ENCODE peak calls at places on chromosomes 16 and 17, in eight cellular contexts. A is C1 segment of cervical spinal cord; H is MCF 10A; O is Right ventricle myocardium superior; R is EL; L is CD4-positive, CD25-positive, alpha-beta regulatory T cell; F is ELR; J is amygdala. U is an unnamed sample.

GRCh38 chr17:13704333-13704732 is 102.6 kb upstream of the HS3ST3A1 start:
- DNase-seq in F (peak; percentile 72), A (no peak), L (no peak), H (peak; percentile 35), J (no peak), R (peak; percentile 73), O (no peak), U (no peak)

GRCh38 chr17:59425085-59425901 is 93.8 kb downstream of the YPEL2 start:
- DNase-seq in J (no peak), O (peak; percentile 70), L (no peak), A (peak; percentile 5), R (peak; percentile 78), H (no peak), F (peak; percentile 74), U (no peak)

GRCh38 chr17:61139219-61139618 is 260.4 kb upstream of the TBX2 start:
- DNase-seq in O (no peak), A (no peak), F (peak; percentile 89), L (peak; percentile 87), R (peak; percentile 85), J (no peak), H (peak; percentile 21), U (no peak)

GRCh38 chr16:73142069-73142880 is 94.3 kb upstream of the ZFHX3 start:
- DNase-seq in H (no peak), L (no peak), F (no peak), A (no peak), O (no peak), J (no peak), R (no peak), U (no peak)

GRCh38 chr16:58123896-58124600 is 5.1 kb downstream of the CFAP20 start:
- DNase-seq in H (no peak), O (no peak), R (no peak), F (no peak), J (no peak), A (no peak), L (no peak), U (no peak)

GRCh38 chr16:51035711-51036110 is 115.4 kb downstream of the SALL1 start:
- DNase-seq in F (no peak), R (no peak), A (no peak), L (no peak), O (no peak), J (no peak), H (no peak), U (no peak)

GRCh38 chr17:47720754-47721533 is 12.1 kb upstream of the TBX21 start:
- DNase-seq in O (no peak), J (no peak), A (no peak), F (peak; percentile 64), R (peak; percentile 48), H (no peak), L (peak; percentile 79), U (peak; percentile 4)

GRCh38 chr17:41811549-41812175 is at the start of gene P3H4:
- DNase-seq in H (peak; percentile 74), L (peak; percentile 79), R (peak; percentile 80), A (peak; percentile 75), O (peak; percentile 89), J (peak; percentile 54), F (peak; percentile 81), U (peak; percentile 63)

GRCh38 chr17:19596869-19597268 is 51.7 kb upstream of the ALDH3A2 start:
- DNase-seq in H (no peak), J (no peak), R (no peak), O (no peak), F (no peak), A (no peak), L (no peak), U (no peak)

GRCh38 chr17:80836971-80837481 is 154.6 kb upstream of the CHMP6 start:
- DNase-seq in R (no peak), O (no peak), H (no peak), A (no peak), L (no peak), J (no peak), F (no peak), U (no peak)

GRCh38 chr17:50589112-50589712 is 28.7 kb downstream of the CACNA1G start:
- DNase-seq in L (no peak), A (no peak), R (no peak), H (no peak), O (no peak), F (no peak), J (no peak), U (no peak)

GRCh38 chr16:82935781-82936180 is 309.0 kb downstream of the CDH13 start:
- DNase-seq in R (no peak), A (no peak), H (peak; percentile 32), J (no peak), O (no peak), F (no peak), L (no peak), U (no peak)

GRCh38 chr16:22314661-22315626 is 17.7 kb downstream of the POLR3E start:
- DNase-seq in A (no peak), R (no peak), J (no peak), L (no peak), O (no peak), F (no peak), H (no peak), U (no peak)

GRCh38 chr16:68100504-68100903 is 15.3 kb downstream of the NFATC3 start:
- DNase-seq in R (no peak), H (no peak), J (no peak), O (no peak), A (no peak), F (no peak), L (no peak), U (no peak)

GRCh38 chr17:61362396-61362795 is 37.2 kb upstream of the TBX2 start:
- DNase-seq in H (no peak), R (no peak), J (no peak), L (no peak), F (no peak), A (no peak), O (no peak), U (no peak)

GRCh38 chr16:56029026-56029425 is 153.9 kb upstream of the CES5A start:
- DNase-seq in F (peak; percentile 4), O (no peak), H (no peak), A (no peak), R (no peak), J (no peak), L (no peak), U (no peak)

GRCh38 chr16:85361441-85362118 is 249.3 kb upstream of the CIBAR2 start:
- DNase-seq in O (peak; percentile 75), J (no peak), L (no peak), F (no peak), R (no peak), H (no peak), A (no peak), U (no peak)

GRCh38 chr16:9169094-9169493 is 77.7 kb downstream of the HAPSTR1 start:
- DNase-seq in F (no peak), J (no peak), L (no peak), H (no peak), O (no peak), R (no peak), A (no peak), U (no peak)

GRCh38 chr17:47957591-47958490 is at the start of gene PRR15L:
- DNase-seq in J (no peak), L (no peak), H (peak; percentile 59), F (no peak), O (no peak), R (no peak), A (no peak), U (no peak)

GRCh38 chr16:27628216-27628945 is 78.4 kb downstream of the KATNIP start:
- DNase-seq in H (no peak), A (no peak), F (no peak), L (no peak), R (no peak), O (no peak), J (no peak), U (no peak)

GRCh38 chr16:24041834-24042631 is 206.2 kb downstream of the PRKCB start:
- DNase-seq in F (peak; percentile 69), O (peak; percentile 57), J (peak; percentile 22), H (peak; percentile 74), L (peak; percentile 80), A (peak; percentile 66), R (peak; percentile 56), U (peak; percentile 45)

GRCh38 chr17:2809337-2809736 is 13.1 kb downstream of the RAP1GAP2 start:
- DNase-seq in O (no peak), L (no peak), R (no peak), J (no peak), H (no peak), F (no peak), A (no peak), U (no peak)

GRCh38 chr16:57297856-57298255 is 13.4 kb upstream of the PLLP start:
- DNase-seq in F (no peak), A (no peak), R (no peak), J (no peak), L (peak; percentile 52), O (no peak), H (no peak), U (no peak)

GRCh38 chr16:55713103-55713502 is 57.3 kb downstream of the SLC6A2 start:
- DNase-seq in L (no peak), A (no peak), H (no peak), F (no peak), R (no peak), J (no peak), O (no peak), U (no peak)

GRCh38 chr17:82647593-82648164 is 565 bp downstream of the WDR45B start:
- DNase-seq in L (peak; percentile 35), H (peak; percentile 21), A (no peak), F (peak; percentile 46), R (peak; percentile 41), O (no peak), J (no peak), U (no peak)

GRCh38 chr17:77831497-77832179 is 126.9 kb upstream of the TNRC6C start:
- DNase-seq in F (peak; percentile 80), L (no peak), A (no peak), R (peak; percentile 62), O (peak; percentile 49), J (no peak), H (no peak), U (no peak)

GRCh38 chr16:75491876-75492275 is 3.4 kb downstream of the CHST6 start:
- DNase-seq in J (peak; percentile 27), R (peak; percentile 59), L (no peak), F (peak; percentile 44), A (peak; percentile 71), O (no peak), H (no peak), U (no peak)

GRCh38 chr17:75565066-75565465 is 22.5 kb upstream of the MYO15B start:
- DNase-seq in A (no peak), L (no peak), J (no peak), O (no peak), R (peak; percentile 65), H (peak; percentile 67), F (peak; percentile 67), U (no peak)

GRCh38 chr17:75828051-75828400 is 16.2 kb downstream of the UNC13D start:
- DNase-seq in R (no peak), A (no peak), O (no peak), H (no peak), F (no peak), J (no peak), L (no peak), U (no peak)

GRCh38 chr16:88691129-88691813 is 5.0 kb upstream of the SNAI3 start:
- DNase-seq in H (no peak), O (no peak), J (no peak), L (no peak), A (no peak), F (no peak), R (no peak), U (no peak)

GRCh38 chr17:16287563-16288027 is 65.7 kb downstream of the CENPV start:
- DNase-seq in O (no peak), L (peak; percentile 26), F (peak; percentile 59), R (peak; percentile 74), A (no peak), J (no peak), H (peak; percentile 38), U (peak; percentile 53)

GRCh38 chr16:18804540-18804939 is 3.2 kb upstream of the ARL6IP1 start:
- DNase-seq in O (no peak), L (no peak), A (no peak), R (no peak), H (no peak), J (no peak), F (no peak), U (no peak)

GRCh38 chr17:81508639-81509047 is 4.0 kb downstream of the ACTG1 start:
- DNase-seq in L (no peak), O (no peak), R (peak; percentile 78), H (peak; percentile 53), F (peak; percentile 61), A (no peak), J (no peak), U (no peak)

GRCh38 chr16:62475573-62475972 is 439.3 kb upstream of the CDH8 start:
- DNase-seq in L (no peak), O (no peak), J (no peak), R (no peak), H (no peak), A (no peak), F (no peak), U (no peak)